ENCODE peak calls at places on chromosomes 13 and 19, in seven cellular contexts. One of them, this sample, is unnamed. For H3K4me1, the result is how much of the 10 kb centered on the place peaks cover.

GRCh38 chr19:49999371-50000010 is 25.7 kb downstream of the VRK3 start:
- DNase-seq in H1: no peak
- DNase-seq in lower lobe of right lung: no peak
- DNase-seq in ascending aorta: no peak
- DNase-seq in cardiac muscle cell: peak
- DNase-seq in upper lobe of right lung: no peak
- DNase-seq in heart right ventricle: no peak
- DNase-seq in this sample: no peak

GRCh38 chr13:36192166-36192565 is 22.2 kb downstream of the SOHLH2 start:
- DNase-seq in lower lobe of right lung: no peak
- DNase-seq in H1: no peak
- DNase-seq in ascending aorta: no peak
- DNase-seq in cardiac muscle cell: peak
- DNase-seq in upper lobe of right lung: no peak
- DNase-seq in heart right ventricle: no peak
- DNase-seq in this sample: no peak

GRCh38 chr13:75250526-75251183 is 231.3 kb downstream of the TBC1D4 start:
- DNase-seq in H1: no peak
- DNase-seq in heart right ventricle: peak
- DNase-seq in upper lobe of right lung: no peak
- DNase-seq in ascending aorta: no peak
- DNase-seq in lower lobe of right lung: no peak
- DNase-seq in cardiac muscle cell: peak
- DNase-seq in this sample: no peak

GRCh38 chr19:42271861-42272534 is 2.9 kb downstream of the CIC start:
- DNase-seq in lower lobe of right lung: no peak
- DNase-seq in upper lobe of right lung: no peak
- DNase-seq in H1: no peak
- DNase-seq in cardiac muscle cell: no peak
- DNase-seq in ascending aorta: peak
- DNase-seq in heart right ventricle: no peak
- DNase-seq in this sample: no peak

GRCh38 chr13:26449063-26449848 is 108.2 kb upstream of the WASF3 start:
- DNase-seq in lower lobe of right lung: no peak
- DNase-seq in heart right ventricle: no peak
- DNase-seq in upper lobe of right lung: no peak
- DNase-seq in H1: no peak
- DNase-seq in cardiac muscle cell: no peak
- DNase-seq in ascending aorta: no peak
- DNase-seq in this sample: no peak

GRCh38 chr19:41997121-41997850 is 3.3 kb upstream of the ATP1A3 start:
- DNase-seq in H1: no peak
- DNase-seq in cardiac muscle cell: peak
- DNase-seq in ascending aorta: no peak
- DNase-seq in lower lobe of right lung: no peak
- DNase-seq in heart right ventricle: peak
- DNase-seq in upper lobe of right lung: no peak
- DNase-seq in this sample: peak

GRCh38 chr13:75771818-75772217 is 135.7 kb downstream of the LMO7 start:
- DNase-seq in cardiac muscle cell: peak
- DNase-seq in ascending aorta: no peak
- DNase-seq in upper lobe of right lung: no peak
- DNase-seq in H1: no peak
- DNase-seq in heart right ventricle: no peak
- DNase-seq in lower lobe of right lung: no peak
- DNase-seq in this sample: no peak

GRCh38 chr13:20943519-20944012 is 41.0 kb upstream of the XPO4 start:
- DNase-seq in cardiac muscle cell: peak
- DNase-seq in H1: peak
- DNase-seq in ascending aorta: peak
- DNase-seq in lower lobe of right lung: peak
- DNase-seq in heart right ventricle: peak
- DNase-seq in upper lobe of right lung: peak
- DNase-seq in this sample: peak

GRCh38 chr13:37065893-37066526 is 6.5 kb upstream of the SUPT20H start:
- DNase-seq in ascending aorta: no peak
- DNase-seq in lower lobe of right lung: no peak
- DNase-seq in cardiac muscle cell: no peak
- DNase-seq in heart right ventricle: no peak
- DNase-seq in upper lobe of right lung: no peak
- DNase-seq in H1: no peak
- DNase-seq in this sample: no peak

GRCh38 chr13:107713314-107713713 is 502.0 kb downstream of the LIG4 start:
- DNase-seq in heart right ventricle: no peak
- DNase-seq in lower lobe of right lung: no peak
- DNase-seq in H1: no peak
- DNase-seq in ascending aorta: no peak
- DNase-seq in cardiac muscle cell: no peak
- DNase-seq in upper lobe of right lung: no peak
- DNase-seq in this sample: no peak

GRCh38 chr13:104318121-104318520 is 1251.9 kb upstream of the SLC10A2 start:
- DNase-seq in lower lobe of right lung: no peak
- DNase-seq in cardiac muscle cell: peak
- DNase-seq in upper lobe of right lung: no peak
- DNase-seq in ascending aorta: no peak
- DNase-seq in heart right ventricle: no peak
- DNase-seq in H1: no peak
- DNase-seq in this sample: no peak

GRCh38 chr19:11140896-11141295 is 14.7 kb downstream of the SPC24 start:
- DNase-seq in cardiac muscle cell: no peak
- DNase-seq in upper lobe of right lung: no peak
- DNase-seq in lower lobe of right lung: no peak
- DNase-seq in ascending aorta: no peak
- DNase-seq in heart right ventricle: no peak
- DNase-seq in H1: no peak
- DNase-seq in this sample: no peak

GRCh38 chr19:23070353-23070781 is 46.5 kb upstream of the ZNF730 start:
- DNase-seq in lower lobe of right lung: no peak
- DNase-seq in ascending aorta: peak
- DNase-seq in upper lobe of right lung: no peak
- DNase-seq in cardiac muscle cell: peak
- DNase-seq in heart right ventricle: peak
- DNase-seq in H1: peak
- DNase-seq in this sample: no peak

GRCh38 chr19:6235031-6235951 is 44.5 kb downstream of the MLLT1 start:
- DNase-seq in heart right ventricle: no peak
- DNase-seq in lower lobe of right lung: no peak
- DNase-seq in upper lobe of right lung: peak
- DNase-seq in cardiac muscle cell: no peak
- DNase-seq in ascending aorta: no peak
- DNase-seq in H1: no peak
- DNase-seq in this sample: no peak

GRCh38 chr13:30156826-30157615 is 150.3 kb downstream of the KATNAL1 start:
- DNase-seq in H1: no peak
- DNase-seq in cardiac muscle cell: no peak
- DNase-seq in heart right ventricle: no peak
- DNase-seq in upper lobe of right lung: no peak
- DNase-seq in ascending aorta: no peak
- DNase-seq in lower lobe of right lung: no peak
- DNase-seq in this sample: no peak

DNA sequence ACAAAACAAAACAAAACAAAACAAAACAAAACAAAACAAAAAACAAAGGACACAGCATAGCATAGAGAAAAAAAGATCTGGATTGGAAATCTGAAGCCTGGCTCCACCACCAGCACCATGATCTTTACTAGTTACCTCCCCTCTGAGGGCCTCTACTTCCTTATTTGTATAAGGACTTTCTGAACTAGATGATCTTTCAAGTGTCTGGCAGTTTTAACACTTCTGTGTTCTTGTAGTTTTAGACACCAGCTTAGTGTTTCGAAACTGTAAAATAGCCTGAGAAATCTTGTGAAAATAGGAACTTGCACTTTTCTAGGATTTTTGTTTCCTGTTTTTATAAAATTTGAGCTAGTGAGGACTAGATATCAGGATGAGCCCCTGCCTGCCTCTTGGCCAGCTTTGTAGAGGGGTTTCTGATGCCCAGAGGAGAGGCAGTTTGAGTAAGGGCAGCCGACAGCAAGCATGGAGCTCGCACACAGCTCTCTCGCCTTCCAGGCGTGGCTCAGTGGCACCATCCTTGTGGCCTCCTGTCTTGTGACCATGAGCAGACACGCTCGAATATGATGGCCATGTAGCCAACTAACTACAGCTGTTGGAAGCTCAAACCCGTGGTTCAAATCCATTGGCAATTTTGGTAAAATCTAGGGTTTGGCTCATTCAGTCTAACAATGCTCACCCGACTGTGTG is 319.0 kb downstream of the KCNRG start:
- DNase-seq in upper lobe of right lung: no peak
- DNase-seq in lower lobe of right lung: no peak
- DNase-seq in ascending aorta: no peak
- DNase-seq in H1: no peak
- DNase-seq in cardiac muscle cell: no peak
- DNase-seq in heart right ventricle: no peak
- DNase-seq in this sample: no peak
- H3K27ac ChIP-seq in upper lobe of right lung: peak
- H3K27ac ChIP-seq in lower lobe of right lung: peak
- H3K27ac ChIP-seq in ascending aorta: no peak
- H3K27ac ChIP-seq in H1: no peak
- H3K27ac ChIP-seq in cardiac muscle cell: no peak
- H3K27ac ChIP-seq in heart right ventricle: no peak
- H3K27ac ChIP-seq in this sample: no peak

GRCh38 chr19:33771308-33772101 is 25.2 kb upstream of the KCTD15 start:
- DNase-seq in ascending aorta: no peak
- DNase-seq in upper lobe of right lung: peak
- DNase-seq in cardiac muscle cell: peak
- DNase-seq in heart right ventricle: peak
- DNase-seq in H1: peak
- DNase-seq in lower lobe of right lung: peak
- DNase-seq in this sample: peak

GRCh38 chr19:33774751-33775150 is 21.9 kb upstream of the KCTD15 start:
- DNase-seq in upper lobe of right lung: no peak
- DNase-seq in lower lobe of right lung: no peak
- DNase-seq in heart right ventricle: no peak
- DNase-seq in cardiac muscle cell: no peak
- DNase-seq in ascending aorta: no peak
- DNase-seq in H1: no peak
- DNase-seq in this sample: no peak

GRCh38 chr19:33772102-33772857 is 24.4 kb upstream of the KCTD15 start:
- DNase-seq in cardiac muscle cell: no peak
- DNase-seq in upper lobe of right lung: no peak
- DNase-seq in ascending aorta: no peak
- DNase-seq in lower lobe of right lung: no peak
- DNase-seq in H1: no peak
- DNase-seq in heart right ventricle: no peak
- DNase-seq in this sample: no peak

GRCh38 chr19:33773704-33774624 is 22.7 kb upstream of the KCTD15 start:
- DNase-seq in ascending aorta: no peak
- DNase-seq in heart right ventricle: no peak
- DNase-seq in upper lobe of right lung: no peak
- DNase-seq in lower lobe of right lung: no peak
- DNase-seq in H1: no peak
- DNase-seq in cardiac muscle cell: no peak
- DNase-seq in this sample: no peak

GRCh38 chr19:33772858-33773180 is 23.9 kb upstream of the KCTD15 start:
- DNase-seq in ascending aorta: no peak
- DNase-seq in upper lobe of right lung: no peak
- DNase-seq in cardiac muscle cell: no peak
- DNase-seq in H1: no peak
- DNase-seq in lower lobe of right lung: no peak
- DNase-seq in heart right ventricle: no peak
- DNase-seq in this sample: no peak
- TF ChIP-seq CTCF in ascending aorta: no peak
- TF ChIP-seq CTCF in upper lobe of right lung: no peak
- TF ChIP-seq CTCF in cardiac muscle cell: no peak
- TF ChIP-seq CTCF in H1: no peak
- TF ChIP-seq CTCF in lower lobe of right lung: no peak
- TF ChIP-seq CTCF in heart right ventricle: no peak
- TF ChIP-seq CTCF in this sample: no peak

DNA sequence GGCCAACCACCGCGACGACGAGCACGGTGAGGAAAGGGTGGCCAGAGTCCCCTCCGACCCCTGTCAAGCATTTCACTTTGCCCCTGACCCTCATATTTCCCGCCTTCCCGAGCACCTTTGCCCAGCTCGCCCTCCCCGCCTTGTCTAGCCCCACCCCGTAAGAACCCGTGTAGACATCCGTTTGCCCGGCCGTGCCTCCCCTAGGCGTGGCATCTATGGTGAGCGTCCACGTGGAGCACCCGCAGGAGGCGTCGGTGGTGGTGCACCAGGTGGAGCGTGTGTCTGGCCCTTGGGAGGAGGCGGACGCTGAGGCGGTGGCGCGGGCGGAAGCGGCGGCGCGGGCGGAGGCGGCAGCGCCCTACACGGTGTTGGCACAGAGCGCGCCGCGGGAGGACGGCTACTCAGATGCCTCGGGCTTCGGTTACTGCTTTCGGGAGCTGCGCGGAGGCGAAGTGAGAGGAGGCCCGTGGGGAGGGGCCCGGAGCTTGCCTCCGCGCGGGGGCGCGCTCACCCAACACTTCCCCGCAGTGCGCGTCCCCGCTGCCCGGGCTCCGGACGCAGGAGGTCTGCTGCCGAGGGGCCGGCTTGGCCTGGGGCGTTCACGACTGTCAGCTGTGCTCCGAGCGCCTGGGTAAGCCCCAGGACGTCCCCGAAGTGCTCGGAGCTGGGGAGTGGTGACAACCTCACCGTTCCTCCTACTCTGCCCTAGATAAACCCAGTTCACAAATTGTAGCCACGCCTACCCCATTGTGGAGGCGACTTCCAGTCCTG is 4.2 kb downstream of the LTBP4 start:
- DNase-seq in heart right ventricle: peak
- DNase-seq in ascending aorta: peak
- DNase-seq in H1: no peak
- DNase-seq in cardiac muscle cell: peak
- DNase-seq in upper lobe of right lung: peak
- DNase-seq in lower lobe of right lung: peak
- DNase-seq in this sample: peak
- H3K4me1 ChIP-seq in heart right ventricle: half or more
- H3K4me1 ChIP-seq in ascending aorta: under half
- H3K4me1 ChIP-seq in H1: under half
- H3K4me1 ChIP-seq in cardiac muscle cell: under half
- H3K4me1 ChIP-seq in upper lobe of right lung: half or more
- H3K4me1 ChIP-seq in lower lobe of right lung: half or more
- H3K4me1 ChIP-seq in this sample: half or more

DNA sequence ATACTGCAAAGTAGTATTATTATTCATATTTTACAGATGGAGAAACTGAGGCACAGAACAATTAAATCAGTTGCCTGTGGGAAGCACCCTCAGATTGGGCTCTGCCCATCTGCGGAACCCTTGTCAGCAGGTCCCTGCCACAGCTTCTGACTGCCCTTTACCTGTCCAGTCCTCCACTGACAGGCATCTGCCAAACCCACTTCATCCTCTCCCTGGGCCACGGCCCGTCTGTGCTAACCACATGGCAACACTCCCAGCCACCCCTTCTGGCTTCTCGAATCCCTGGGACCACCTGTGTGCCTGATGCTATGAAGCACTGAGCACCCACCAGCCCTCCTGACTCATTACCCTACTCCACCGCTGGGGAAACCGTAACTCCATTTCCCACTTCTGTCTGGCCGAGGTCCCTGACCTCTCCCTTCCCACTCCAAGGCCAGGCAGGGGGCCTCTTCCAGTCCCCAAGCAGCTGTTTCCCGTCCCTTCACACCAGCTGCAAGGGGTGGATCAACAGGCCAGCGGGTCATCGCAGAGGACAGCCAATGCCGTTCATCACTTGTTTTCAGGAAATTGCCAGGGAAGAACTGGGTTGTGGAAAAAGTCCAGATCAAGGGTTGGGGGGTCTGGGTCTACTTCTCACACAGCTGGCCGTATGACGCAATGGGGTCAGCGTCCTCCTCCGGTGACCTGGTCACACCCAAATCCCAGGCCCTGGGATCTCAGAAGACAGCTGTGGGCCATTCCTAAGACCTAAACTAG is 2.5 kb downstream of the KANK3 start:
- DNase-seq in upper lobe of right lung: peak
- DNase-seq in ascending aorta: no peak
- DNase-seq in cardiac muscle cell: peak
- DNase-seq in H1: no peak
- DNase-seq in heart right ventricle: peak
- DNase-seq in lower lobe of right lung: peak
- DNase-seq in this sample: no peak
- H3K27ac ChIP-seq in upper lobe of right lung: peak
- H3K27ac ChIP-seq in ascending aorta: no peak
- H3K27ac ChIP-seq in cardiac muscle cell: no peak
- H3K27ac ChIP-seq in H1: no peak
- H3K27ac ChIP-seq in heart right ventricle: peak
- H3K27ac ChIP-seq in lower lobe of right lung: peak
- H3K27ac ChIP-seq in this sample: no peak